ENCODE peak calls at places on chromosome 14, in six cellular contexts. T, K, M, W, U and C are unnamed samples.

GRCh38 chr14:71753126-71753830 is 179.0 kb upstream of the RGS6 start:
- DNase-seq in M (peak; percentile 94), U (peak; percentile 94), T (peak; percentile 87), W (peak; percentile 57), K (peak; percentile 91), C (peak; percentile 76)

GRCh38 chr14:39185256-39186049 is 10.4 kb downstream of the PNN start:
- DNase-seq in W (no peak), U (no peak), K (no peak), M (no peak), T (no peak), C (no peak)

GRCh38 chr14:58298477-58298879 is at the start of gene ARID4A:
- DNase-seq in T (no peak), K (no peak), U (no peak), M (no peak), W (no peak), C (peak; percentile 47)

GRCh38 chr14:61229475-61229888 is 51.7 kb downstream of the TMEM30B start:
- DNase-seq in U (peak; percentile 22), W (no peak), M (no peak), K (no peak), T (no peak), C (no peak)

GRCh38 chr14:106843951-106844483 is 1317.6 kb downstream of the TMEM121 start:
- DNase-seq in T (no peak), U (peak; percentile 57), K (no peak), W (no peak), M (no peak), C (no peak)

GRCh38 chr14:90453401-90453951 is 56.6 kb downstream of the CALM1 start:
- DNase-seq in K (no peak), T (peak; percentile 25), M (no peak), W (no peak), U (no peak), C (no peak)

GRCh38 chr14:50559990-50560928 is at the start of gene ATL1:
- DNase-seq in U (peak; percentile 68), K (peak; percentile 70), M (peak; percentile 89), T (peak; percentile 48), W (peak; percentile 4), C (peak; percentile 29)

GRCh38 chr14:43141636-43142191 is 1365.4 kb downstream of the FSCB start:
- DNase-seq in M (no peak), T (no peak), W (no peak), U (no peak), K (no peak), C (no peak)

GRCh38 chr14:67191768-67192290 is 2.6 kb downstream of the GARIN2 start:
- DNase-seq in K (no peak), M (peak; percentile 20), U (no peak), T (no peak), W (no peak), C (no peak)

GRCh38 chr14:28088125-28088524 is 678.5 kb upstream of the FOXG1 start:
- DNase-seq in T (no peak), W (no peak), M (no peak), K (no peak), U (no peak), C (no peak)

GRCh38 chr14:62143235-62143634 is 381.0 kb downstream of the SNAPC1 start:
- DNase-seq in T (peak; percentile 47), W (no peak), K (no peak), M (peak; percentile 75), U (no peak), C (no peak)

GRCh38 chr14:71686677-71687076 is 245.6 kb upstream of the RGS6 start:
- DNase-seq in W (no peak), U (no peak), M (peak; percentile 41), T (no peak), K (peak; percentile 87), C (no peak)

GRCh38 chr14:65287264-65288131 is 125.0 kb upstream of the FUT8 start:
- DNase-seq in T (no peak), M (no peak), U (no peak), K (no peak), W (peak; percentile 24), C (no peak)

GRCh38 chr14:99273025-99273723 is 1.2 kb upstream of the BCL11B start:
- DNase-seq in K (no peak), U (no peak), T (no peak), M (peak; percentile 13), W (no peak), C (no peak)

GRCh38 chr14:65333926-65334687 is 78.4 kb upstream of the FUT8 start:
- DNase-seq in K (peak; percentile 20), M (peak; percentile 89), T (peak; percentile 12), W (no peak), U (no peak), C (no peak)

GRCh38 chr14:102150636-102151195 is 11.0 kb downstream of the WDR20 start:
- DNase-seq in T (no peak), U (no peak), M (no peak), W (no peak), K (no peak), C (no peak)

GRCh38 chr14:21911877-21912276 is 238.3 kb upstream of the OR4E1 start:
- DNase-seq in M (no peak), U (no peak), T (no peak), W (no peak), K (no peak), C (no peak)

GRCh38 chr14:78683206-78683605 is 513.0 kb downstream of the NRXN3 start:
- DNase-seq in K (no peak), W (no peak), T (no peak), U (no peak), M (no peak), C (no peak)

GRCh38 chr14:21498540-21499526 is 12.3 kb downstream of the METTL3 start:
- DNase-seq in U (peak; percentile 65), T (peak; percentile 43), W (peak; percentile 14), M (peak; percentile 73), K (no peak), C (no peak)

GRCh38 chr14:66395300-66395699 is 90.9 kb upstream of the CCDC196 start:
- DNase-seq in W (no peak), U (peak; percentile 16), K (no peak), T (no peak), M (no peak), C (no peak)

GRCh38 chr14:104107101-104107581 is 21.6 kb downstream of the ASPG start:
- DNase-seq in T (no peak), U (no peak), K (peak; percentile 3), M (no peak), W (no peak), C (no peak)

GRCh38 chr14:65179918-65180724 is 77.8 kb upstream of the MAX start:
- DNase-seq in K (no peak), T (peak; percentile 80), W (no peak), U (peak; percentile 90), M (peak; percentile 89), C (no peak)

GRCh38 chr14:101483829-101484228 is 77.5 kb upstream of the DIO3 start:
- DNase-seq in U (no peak), W (no peak), K (no peak), M (no peak), T (no peak), C (no peak)

GRCh38 chr14:105201928-105202513 is 20.9 kb upstream of the NUDT14 start:
- DNase-seq in M (no peak), K (no peak), U (no peak), W (no peak), T (no peak), C (no peak)

GRCh38 chr14:23294734-23295561 is 7.7 kb downstream of the PPP1R3E start:
- DNase-seq in M (peak; percentile 79), T (peak; percentile 14), U (peak; percentile 66), W (peak; percentile 28), K (peak; percentile 40), C (no peak)

GRCh38 chr14:50666772-50667490 is 1.2 kb downstream of the SAV1 start:
- DNase-seq in T (peak; percentile 58), M (peak; percentile 71), U (peak; percentile 82), K (peak; percentile 44), W (peak; percentile 14), C (no peak)

GRCh38 chr14:105204206-105204930 is 23.3 kb upstream of the NUDT14 start:
- DNase-seq in W (no peak), M (peak; percentile 60), U (peak; percentile 74), K (no peak), T (no peak), C (no peak)

GRCh38 chr14:59407246-59407615 is 57.9 kb downstream of the GPR135 start:
- DNase-seq in M (peak; percentile 93), K (no peak), W (no peak), U (peak; percentile 96), T (peak; percentile 90), C (no peak)

DNA sequence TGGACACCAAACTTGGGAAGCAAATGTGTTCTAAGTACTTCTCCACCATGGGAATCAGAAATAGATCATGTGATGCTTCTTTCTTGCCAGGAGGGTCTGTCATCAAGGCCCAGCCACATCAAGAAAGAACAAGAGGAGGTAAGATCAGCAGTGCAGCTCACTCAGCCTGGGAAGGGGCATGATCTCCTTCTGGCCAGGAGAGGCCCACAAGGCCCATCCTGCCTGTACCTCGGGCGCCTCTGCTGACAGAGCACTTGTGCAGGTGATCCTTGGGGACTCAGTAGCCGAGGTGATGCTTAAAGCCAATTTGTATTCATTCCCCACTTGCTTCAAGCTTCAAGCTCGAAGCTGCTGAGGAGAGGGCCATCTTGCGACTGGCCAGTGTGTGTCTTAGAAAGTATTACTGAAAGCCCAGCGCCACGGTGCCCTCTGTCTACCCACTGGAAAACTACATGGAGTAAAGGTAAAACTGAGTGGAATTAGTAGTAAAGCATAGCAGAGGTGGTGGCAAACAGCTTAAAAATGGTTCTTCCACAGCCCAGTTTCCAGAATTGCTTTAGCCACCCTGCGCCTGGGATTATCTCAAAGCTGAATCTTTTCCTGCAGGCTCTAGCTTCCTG is 26.2 kb downstream of the RTRAF start:
- DNase-seq in U (peak; percentile 49), T (peak; percentile 41), K (no peak), W (no peak), M (peak; percentile 70), C (no peak)
- TF ChIP-seq CTCF in U (peak; percentile 61), T (peak; percentile 77), K (peak; percentile 8), W (no peak), M (peak; percentile 41), C (no peak)

GRCh38 chr14:45819107-45819506 is 566.1 kb upstream of the MIS18BP1 start:
- DNase-seq in U (peak; percentile 13), K (no peak), M (no peak), T (no peak), W (no peak), C (no peak)
- TF ChIP-seq CTCF in U (peak; percentile 42), K (no peak), M (no peak), T (no peak), W (no peak), C (no peak)

GRCh38 chr14:94746131-94746530 is 23.8 kb downstream of the GSC start:
- DNase-seq in K (no peak), W (no peak), U (no peak), T (no peak), M (no peak), C (no peak)

GRCh38 chr14:94751956-94752355 is 18.0 kb downstream of the GSC start:
- DNase-seq in T (no peak), U (no peak), M (no peak), K (no peak), W (no peak), C (no peak)

GRCh38 chr14:94751321-94751720 is 18.6 kb downstream of the GSC start:
- DNase-seq in K (no peak), U (no peak), T (no peak), W (no peak), M (no peak), C (no peak)

GRCh38 chr14:94750371-94750770 is 19.5 kb downstream of the GSC start:
- DNase-seq in W (no peak), K (no peak), T (no peak), M (no peak), U (no peak), C (no peak)

GRCh38 chr14:94748667-94749347 is 21.1 kb downstream of the GSC start:
- DNase-seq in M (no peak), T (peak; percentile 13), U (peak; percentile 42), K (no peak), W (no peak), C (no peak)
- TF ChIP-seq CTCF in M (peak; percentile 8), T (peak; percentile 80), U (peak; percentile 64), K (no peak), W (peak; percentile 21), C (no peak)

GRCh38 chr14:75293920-75294648 is 15.5 kb downstream of the FOS start:
- DNase-seq in K (peak; percentile 95), M (peak; percentile 98), W (peak; percentile 88), U (peak; percentile 97), T (peak; percentile 96), C (peak; percentile 74)
- TF ChIP-seq CTCF in K (peak; percentile 24), M (no peak), W (no peak), U (no peak), T (peak; percentile 22), C (no peak)